ENCODE peak calls at places on chromosomes 1 and 21, in six cellular contexts. Y is adrenal gland, W is body of pancreas, X is uterus, L is A549, Z is heart left ventricle. B is an unnamed sample.

GRCh38 chr1:156444407-156445001 is 56.1 kb downstream of the MEF2D start:
- DNase-seq in Y (no peak), W (no peak), X (no peak), L (peak; percentile 61), Z (no peak), B (no peak)

GRCh38 chr1:69700770-69701169 is 133.0 kb downstream of the LRRC7 start:
- DNase-seq in Y (no peak), W (peak; percentile 22), X (no peak), L (peak; percentile 18), Z (no peak), B (no peak)

GRCh38 chr1:98205291-98206017 is 284.6 kb upstream of the DPYD start:
- DNase-seq in Y (no peak), W (no peak), X (no peak), L (no peak), Z (no peak), B (no peak)

GRCh38 chr1:29196863-29197589 is 15.3 kb upstream of the SRSF4 start:
- DNase-seq in Y (no peak), W (no peak), X (no peak), L (peak; percentile 17), Z (no peak), B (no peak)

GRCh38 chr1:210294991-210295773 is 33.5 kb upstream of the HHAT start:
- DNase-seq in Y (peak; percentile 18), W (no peak), X (peak; percentile 60), L (no peak), Z (peak; percentile 45), B (no peak)

GRCh38 chr1:160189649-160190625 is at the start of gene CASQ1:
- DNase-seq in Y (peak; percentile 58), W (no peak), X (no peak), L (no peak), Z (peak; percentile 71), B (no peak)

GRCh38 chr1:247448107-247448778 is 9.7 kb downstream of the OR2B11 start:
- DNase-seq in Y (peak; percentile 58), W (peak; percentile 64), X (peak; percentile 57), L (peak; percentile 72), Z (peak; percentile 52), B (no peak)

GRCh38 chr1:211515090-211516023 is 23.4 kb upstream of the RD3 start:
- DNase-seq in Y (peak; percentile 80), W (peak; percentile 88), X (peak; percentile 53), L (peak; percentile 98), Z (peak; percentile 80), B (no peak)

GRCh38 chr1:53957231-53957818 is 11.2 kb downstream of the LRRC42 start:
- DNase-seq in Y (no peak), W (no peak), X (no peak), L (peak; percentile 35), Z (no peak), B (no peak)

GRCh38 chr1:93620841-93621210 is 60.8 kb downstream of the BCAR3 start:
- DNase-seq in Y (no peak), W (no peak), X (no peak), L (no peak), Z (no peak), B (no peak)

GRCh38 chr1:196660912-196661311 is 9.1 kb downstream of the CFH start:
- DNase-seq in Y (peak; percentile 16), W (no peak), X (no peak), L (peak; percentile 30), Z (no peak), B (no peak)

GRCh38 chr1:39988618-39989343 is 33.8 kb downstream of the MFSD2A start:
- DNase-seq in Y (no peak), W (no peak), X (no peak), L (no peak), Z (no peak), B (no peak)

GRCh38 chr1:235090406-235091069 is 38.1 kb downstream of the TOMM20 start:
- DNase-seq in Y (no peak), W (peak; percentile 35), X (peak; percentile 16), L (no peak), Z (no peak), B (no peak)

GRCh38 chr1:203189951-203190352 is 3.4 kb upstream of the CHI3L1 start:
- DNase-seq in Y (no peak), W (no peak), X (no peak), L (no peak), Z (no peak), B (no peak)

GRCh38 chr1:42822833-42823392 is 5.7 kb upstream of the SVBP start:
- DNase-seq in Y (no peak), W (no peak), X (no peak), L (peak; percentile 25), Z (no peak), B (no peak)

GRCh38 chr1:37741130-37741529 is 23.8 kb downstream of the EPHA10 start:
- DNase-seq in Y (peak; percentile 38), W (no peak), X (no peak), L (peak; percentile 34), Z (no peak), B (no peak)

GRCh38 chr1:207896547-207896946 is 14.4 kb downstream of the CD34 start:
- DNase-seq in Y (no peak), W (no peak), X (no peak), L (no peak), Z (no peak), B (no peak)

GRCh38 chr1:190376067-190376466 is 101.6 kb downstream of the BRINP3 start:
- DNase-seq in Y (no peak), W (no peak), X (no peak), L (no peak), Z (no peak), B (no peak)

GRCh38 chr1:236913371-236914037 is 90.7 kb downstream of the MT1HL1 start:
- DNase-seq in Y (no peak), W (no peak), X (no peak), L (no peak), Z (no peak), B (no peak)

GRCh38 chr1:69824932-69825331 is 257.2 kb downstream of the LRRC7 start:
- DNase-seq in Y (peak; percentile 20), W (no peak), X (no peak), L (no peak), Z (no peak), B (no peak)

GRCh38 chr1:205192287-205192686 is 19.2 kb downstream of the DSTYK start:
- DNase-seq in Y (no peak), W (no peak), X (no peak), L (no peak), Z (no peak), B (no peak)

GRCh38 chr1:156177918-156178654 is 15.8 kb upstream of the SLC25A44 start:
- DNase-seq in Y (no peak), W (no peak), X (no peak), L (no peak), Z (no peak), B (no peak)

GRCh38 chr1:241531195-241532172 is 694 bp upstream of the KMO start:
- DNase-seq in Y (no peak), W (no peak), X (no peak), L (peak; percentile 77), Z (no peak), B (no peak)

GRCh38 chr21:42156690-42157605 is 62.0 kb upstream of the ABCG1 start:
- DNase-seq in Y (peak; percentile 65), W (no peak), X (no peak), L (no peak), Z (no peak), B (no peak)

GRCh38 chr1:17523487-17524029 is 15.9 kb upstream of the ARHGEF10L start:
- DNase-seq in Y (peak; percentile 48), W (no peak), X (no peak), L (no peak), Z (no peak), B (no peak)
- TF ChIP-seq POLR2A in Y (no peak), W (no peak), X (no peak), L (no peak), Z (no peak), B (no peak)

GRCh38 chr1:158285756-158286241 is 3.9 kb upstream of the CD1C start:
- DNase-seq in Y (peak; percentile 65), W (no peak), X (no peak), L (no peak), Z (peak; percentile 47), B (peak; percentile 23)

GRCh38 chr1:158286966-158287365 is 2.8 kb upstream of the CD1C start:
- DNase-seq in Y (no peak), W (no peak), X (no peak), L (no peak), Z (no peak), B (no peak)

GRCh38 chr1:158283965-158284364 is 5.8 kb upstream of the CD1C start:
- DNase-seq in Y (no peak), W (no peak), X (no peak), L (no peak), Z (no peak), B (no peak)

GRCh38 chr1:158289722-158290570 is at the start of gene CD1C:
- DNase-seq in Y (no peak), W (no peak), X (no peak), L (no peak), Z (no peak), B (no peak)

GRCh38 chr1:158286487-158286886 is 3.2 kb upstream of the CD1C start:
- DNase-seq in Y (no peak), W (no peak), X (no peak), L (no peak), Z (no peak), B (no peak)
- H3K9me3 ChIP-seq in Y (no peaks in the 10 kb centered on the region), W (no peaks in the 10 kb centered on the region), X (no peaks in the 10 kb centered on the region), L (no peaks in the 10 kb centered on the region), Z (no peaks in the 10 kb centered on the region), B (no peaks in the 10 kb centered on the region)

DNA sequence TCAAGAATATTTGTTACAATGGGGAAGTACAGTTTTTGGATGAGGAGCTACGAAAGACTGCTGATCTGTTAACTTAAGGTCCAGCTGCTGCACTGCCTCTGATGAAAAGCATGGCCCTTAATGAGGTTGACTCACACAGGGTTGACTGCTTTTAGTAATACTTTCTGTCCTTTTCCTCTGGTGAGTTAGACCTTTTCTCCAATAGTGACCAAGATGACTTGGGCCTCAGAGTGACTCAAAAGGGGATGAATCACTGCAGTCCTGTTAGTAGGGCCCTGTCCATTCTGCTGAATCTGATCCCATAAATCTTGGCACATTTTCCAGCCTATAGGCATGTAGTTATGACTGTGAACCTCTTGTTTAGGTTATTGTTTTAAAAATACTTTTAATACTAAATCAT is 2.7 kb downstream of the DISP1 start:
- DNase-seq in Y (peak; percentile 30), W (no peak), X (peak; percentile 36), L (peak; percentile 51), Z (no peak), B (no peak)
- H3K4me1 ChIP-seq in Y (peaks cover 8% of the 10 kb centered on the region), W (peaks cover 18% of the 10 kb centered on the region), X (peaks cover 4% of the 10 kb centered on the region), L (peaks cover 34% of the 10 kb centered on the region), Z (no peaks in the 10 kb centered on the region), B (peaks cover 11% of the 10 kb centered on the region)

DNA sequence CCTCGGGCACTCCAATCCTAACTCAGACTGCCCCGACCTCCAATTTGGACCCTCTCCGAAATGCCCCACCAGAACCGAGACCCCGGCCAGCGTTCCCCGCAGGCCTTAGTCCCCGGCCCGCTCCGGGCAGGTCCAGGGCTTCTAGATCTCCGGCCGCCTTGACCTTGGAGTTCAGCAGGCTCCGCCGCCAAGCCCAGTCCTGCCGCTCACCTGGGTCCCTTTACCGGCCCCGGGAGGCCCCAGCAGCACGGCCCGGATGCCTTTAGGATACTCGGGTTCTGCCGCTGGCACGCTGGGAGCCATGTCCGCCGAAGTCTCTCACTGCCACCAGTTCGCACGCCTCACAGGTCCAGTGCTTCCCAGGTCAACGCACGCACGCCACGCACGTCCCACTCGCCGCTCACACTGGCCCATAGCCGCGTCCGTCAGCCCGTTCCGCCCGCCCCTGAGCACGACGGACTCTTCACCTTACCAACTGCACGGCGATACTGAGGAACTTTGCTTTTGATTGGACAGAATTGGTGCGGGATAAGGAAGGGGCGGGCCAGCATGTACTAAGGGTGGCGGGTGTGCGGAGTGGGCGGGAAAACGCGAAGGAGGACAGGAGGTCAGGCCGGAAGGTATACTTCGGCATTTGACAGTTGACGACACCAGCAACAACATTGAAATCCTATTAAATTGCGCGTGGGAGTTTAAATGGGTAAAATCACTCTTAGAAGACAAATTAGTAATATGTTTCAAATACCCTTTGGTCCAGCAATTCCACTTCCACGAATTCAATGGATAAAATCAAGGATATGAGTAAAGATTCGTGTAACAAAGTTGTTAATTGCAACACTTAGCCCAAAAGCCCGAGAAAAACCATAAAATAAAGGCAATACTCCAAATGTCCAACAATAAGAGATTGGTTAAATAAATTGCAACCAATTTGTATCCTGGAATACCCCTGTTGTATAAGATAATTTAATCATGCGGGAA is at the start of gene AK2:
- DNase-seq in Y (peak; percentile 98), W (peak; percentile 97), X (peak; percentile 94), L (peak; percentile 98), Z (peak; percentile 97), B (peak; percentile 76)
- TF ChIP-seq POLR2A in Y (peak; percentile 64), W (peak; percentile 87), X (peak; percentile 56), L (peak; percentile 61), Z (peak; percentile 82), B (no peak)

B was measured in esophagus squamous epithelium.